ENCODE peak calls at places on chromosomes 2 and 18, in four cellular contexts. One of them, this sample, is unnamed.

GRCh38 chr2:240166191-240166590 is 25.7 kb upstream of the OTOS start:
- DNase-seq in stomach: no peak
- DNase-seq in sigmoid colon: peak; percentile 42
- DNase-seq in ovary: no peak
- DNase-seq in this sample: no peak

GRCh38 chr2:230738391-230738811 is 25.8 kb downstream of the CAB39 start:
- DNase-seq in ovary: no peak
- DNase-seq in sigmoid colon: no peak
- DNase-seq in stomach: no peak
- DNase-seq in this sample: no peak

GRCh38 chr2:226187601-226188000 is 612.0 kb downstream of the IRS1 start:
- DNase-seq in sigmoid colon: no peak
- DNase-seq in ovary: no peak
- DNase-seq in stomach: no peak
- DNase-seq in this sample: no peak

GRCh38 chr18:47594621-47595086 is 335.8 kb downstream of the SMAD2 start:
- DNase-seq in stomach: no peak
- DNase-seq in sigmoid colon: no peak
- DNase-seq in ovary: no peak
- DNase-seq in this sample: peak; percentile 36

GRCh38 chr2:168526641-168527040 is 70.6 kb downstream of the CERS6 start:
- DNase-seq in stomach: no peak
- DNase-seq in sigmoid colon: peak; percentile 78
- DNase-seq in ovary: peak; percentile 72
- DNase-seq in this sample: no peak

GRCh38 chr2:137888845-137889244 is 75.4 kb upstream of the HNMT start:
- DNase-seq in sigmoid colon: no peak
- DNase-seq in ovary: no peak
- DNase-seq in stomach: peak; percentile 51
- DNase-seq in this sample: peak; percentile 48

GRCh38 chr2:151827564-151828142 is 568 bp downstream of the ARL5A start:
- DNase-seq in sigmoid colon: peak; percentile 84
- DNase-seq in ovary: peak; percentile 9
- DNase-seq in stomach: no peak
- DNase-seq in this sample: peak; percentile 39

GRCh38 chr2:13056259-13056843 is 339.6 kb downstream of the TRIB2 start:
- DNase-seq in stomach: no peak
- DNase-seq in sigmoid colon: no peak
- DNase-seq in ovary: no peak
- DNase-seq in this sample: no peak

GRCh38 chr2:20452551-20452950 is 5.7 kb downstream of the RHOB start:
- DNase-seq in stomach: peak; percentile 27
- DNase-seq in sigmoid colon: peak; percentile 82
- DNase-seq in ovary: no peak
- DNase-seq in this sample: peak; percentile 21

GRCh38 chr2:119116411-119117295 is 41.9 kb downstream of the C1QL2 start:
- DNase-seq in stomach: no peak
- DNase-seq in ovary: no peak
- DNase-seq in sigmoid colon: no peak
- DNase-seq in this sample: no peak

GRCh38 chr18:76545433-76546281 is 50.6 kb upstream of the ZNF516 start:
- DNase-seq in ovary: no peak
- DNase-seq in sigmoid colon: no peak
- DNase-seq in stomach: no peak
- DNase-seq in this sample: no peak

GRCh38 chr2:76080154-76080553 is 369.4 kb upstream of the GCFC2 start:
- DNase-seq in ovary: no peak
- DNase-seq in stomach: no peak
- DNase-seq in sigmoid colon: no peak
- DNase-seq in this sample: no peak

GRCh38 chr2:55734726-55735125 is 41.1 kb upstream of the PNPT1 start:
- DNase-seq in stomach: no peak
- DNase-seq in ovary: no peak
- DNase-seq in sigmoid colon: no peak
- DNase-seq in this sample: no peak

GRCh38 chr2:121626777-121627524 is 22.3 kb downstream of the CLASP1 start:
- DNase-seq in sigmoid colon: peak; percentile 85
- DNase-seq in ovary: peak; percentile 21
- DNase-seq in stomach: peak; percentile 75
- DNase-seq in this sample: no peak

GRCh38 chr2:58709687-58710354 is 468.7 kb upstream of the FANCL start:
- DNase-seq in ovary: no peak
- DNase-seq in sigmoid colon: no peak
- DNase-seq in stomach: no peak
- DNase-seq in this sample: no peak

GRCh38 chr2:25301453-25302352 is 40.0 kb downstream of the DNMT3A start:
- DNase-seq in stomach: no peak
- DNase-seq in ovary: no peak
- DNase-seq in sigmoid colon: no peak
- DNase-seq in this sample: peak; percentile 52

GRCh38 chr18:24120676-24121075 is 18.2 kb upstream of the CABYR start:
- DNase-seq in sigmoid colon: no peak
- DNase-seq in stomach: no peak
- DNase-seq in ovary: no peak
- DNase-seq in this sample: no peak

GRCh38 chr2:55827855-55828254 is 95.7 kb downstream of the EFEMP1 start:
- DNase-seq in ovary: no peak
- DNase-seq in sigmoid colon: no peak
- DNase-seq in stomach: no peak
- DNase-seq in this sample: no peak

GRCh38 chr2:211512746-211513145 is 956.3 kb downstream of the CPS1 start:
- DNase-seq in stomach: no peak
- DNase-seq in sigmoid colon: no peak
- DNase-seq in ovary: no peak
- DNase-seq in this sample: no peak

GRCh38 chr2:45860136-45861106 is 208.9 kb downstream of the PRKCE start:
- DNase-seq in ovary: peak; percentile 75
- DNase-seq in sigmoid colon: peak; percentile 92
- DNase-seq in stomach: peak; percentile 33
- DNase-seq in this sample: no peak

GRCh38 chr18:68564961-68565360 is 149.9 kb downstream of the TMX3 start:
- DNase-seq in sigmoid colon: no peak
- DNase-seq in stomach: no peak
- DNase-seq in ovary: no peak
- DNase-seq in this sample: no peak

GRCh38 chr2:73103018-73103542 is 9.7 kb downstream of the RAB11FIP5 start:
- DNase-seq in sigmoid colon: no peak
- DNase-seq in ovary: no peak
- DNase-seq in stomach: no peak
- DNase-seq in this sample: no peak

GRCh38 chr18:46939998-46940571 is 22.7 kb downstream of the KATNAL2 start:
- DNase-seq in stomach: no peak
- DNase-seq in sigmoid colon: no peak
- DNase-seq in ovary: no peak
- DNase-seq in this sample: no peak

GRCh38 chr2:202158796-202159195 is 79.6 kb downstream of the SUMO1 start:
- DNase-seq in sigmoid colon: no peak
- DNase-seq in stomach: no peak
- DNase-seq in ovary: no peak
- DNase-seq in this sample: no peak

GRCh38 chr18:62693659-62694058 is 21.7 kb upstream of the PHLPP1 start:
- DNase-seq in ovary: no peak
- DNase-seq in stomach: no peak
- DNase-seq in sigmoid colon: no peak
- DNase-seq in this sample: no peak

GRCh38 chr2:85596486-85597143 is 1.1 kb downstream of the RNF181 start:
- DNase-seq in sigmoid colon: no peak
- DNase-seq in ovary: no peak
- DNase-seq in stomach: no peak
- DNase-seq in this sample: no peak

DNA sequence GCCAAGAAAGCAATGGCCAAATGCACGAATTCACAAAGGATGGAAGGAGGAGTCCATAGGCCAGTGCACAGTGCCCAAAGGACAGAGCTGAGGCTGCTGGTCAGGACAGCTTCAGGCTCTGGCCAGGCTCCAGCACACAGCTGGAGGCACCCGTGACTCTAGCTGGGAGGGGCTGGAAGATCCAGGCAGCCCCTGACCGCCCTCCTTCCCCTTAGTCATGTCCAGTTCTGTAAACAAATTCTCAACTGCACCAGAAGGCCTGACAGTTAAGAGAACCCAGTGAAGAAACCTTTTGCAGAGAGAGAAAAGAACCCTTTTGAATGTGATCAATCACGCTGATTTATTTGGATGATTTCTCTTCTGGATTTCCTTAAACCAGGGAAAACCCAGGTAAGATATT is 7.7 kb upstream of the YWHAQ start:
- DNase-seq in sigmoid colon: peak; percentile 98
- DNase-seq in ovary: peak; percentile 95
- DNase-seq in stomach: peak; percentile 53
- DNase-seq in this sample: peak; percentile 72
- TF ChIP-seq EP300 in sigmoid colon: no peak
- TF ChIP-seq EP300 in ovary: no peak
- TF ChIP-seq EP300 in stomach: no peak
- TF ChIP-seq EP300 in this sample: no peak

GRCh38 chr2:100425107-100425506 is 7.6 kb upstream of the CHST10 start:
- DNase-seq in sigmoid colon: no peak
- DNase-seq in stomach: no peak
- DNase-seq in ovary: no peak
- DNase-seq in this sample: no peak

GRCh38 chr2:100424277-100424875 is 6.9 kb upstream of the CHST10 start:
- DNase-seq in stomach: no peak
- DNase-seq in ovary: no peak
- DNase-seq in sigmoid colon: no peak
- DNase-seq in this sample: no peak

GRCh38 chr2:100425573-100426383 is 8.3 kb upstream of the CHST10 start:
- DNase-seq in stomach: no peak
- DNase-seq in sigmoid colon: no peak
- DNase-seq in ovary: no peak
- DNase-seq in this sample: no peak

GRCh38 chr2:100423631-100424030 is 6.2 kb upstream of the CHST10 start:
- DNase-seq in sigmoid colon: no peak
- DNase-seq in stomach: no peak
- DNase-seq in ovary: no peak
- DNase-seq in this sample: no peak

GRCh38 chr2:100422320-100422719 is 4.9 kb upstream of the CHST10 start:
- DNase-seq in stomach: no peak
- DNase-seq in ovary: no peak
- DNase-seq in sigmoid colon: no peak
- DNase-seq in this sample: no peak
- TF ChIP-seq CTCF in stomach: peak; percentile 49
- TF ChIP-seq CTCF in ovary: no peak
- TF ChIP-seq CTCF in sigmoid colon: no peak
- TF ChIP-seq CTCF in this sample: peak; percentile 51

DNA sequence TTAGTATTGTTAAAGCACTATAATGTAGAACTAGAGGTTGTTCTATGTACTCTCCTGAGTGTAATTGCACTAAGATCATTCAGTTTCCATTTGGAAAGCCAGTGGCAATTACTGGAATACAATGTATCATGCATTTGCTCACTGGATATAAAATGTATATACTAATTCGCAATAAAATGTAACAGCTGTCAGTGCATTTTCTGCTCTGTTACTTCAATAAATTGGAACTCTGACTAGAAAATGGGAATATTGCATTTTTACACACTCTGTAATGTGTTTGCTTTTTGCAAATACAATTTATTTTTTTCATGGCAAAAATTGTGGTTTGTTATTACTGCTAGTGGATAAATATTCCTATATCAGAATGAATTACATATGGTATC is 893.8 kb upstream of the POU3F3 start:
- DNase-seq in sigmoid colon: no peak
- DNase-seq in stomach: no peak
- DNase-seq in ovary: no peak
- DNase-seq in this sample: no peak
- TF ChIP-seq EP300 in sigmoid colon: no peak
- TF ChIP-seq EP300 in stomach: no peak
- TF ChIP-seq EP300 in ovary: no peak
- TF ChIP-seq EP300 in this sample: no peak

GRCh38 chr2:142981069-142981378 is 103.6 kb downstream of the KYNU start:
- DNase-seq in sigmoid colon: no peak
- DNase-seq in stomach: no peak
- DNase-seq in ovary: no peak
- DNase-seq in this sample: no peak
- TF ChIP-seq CTCF in sigmoid colon: no peak
- TF ChIP-seq CTCF in stomach: no peak
- TF ChIP-seq CTCF in ovary: no peak
- TF ChIP-seq CTCF in this sample: no peak

DNA sequence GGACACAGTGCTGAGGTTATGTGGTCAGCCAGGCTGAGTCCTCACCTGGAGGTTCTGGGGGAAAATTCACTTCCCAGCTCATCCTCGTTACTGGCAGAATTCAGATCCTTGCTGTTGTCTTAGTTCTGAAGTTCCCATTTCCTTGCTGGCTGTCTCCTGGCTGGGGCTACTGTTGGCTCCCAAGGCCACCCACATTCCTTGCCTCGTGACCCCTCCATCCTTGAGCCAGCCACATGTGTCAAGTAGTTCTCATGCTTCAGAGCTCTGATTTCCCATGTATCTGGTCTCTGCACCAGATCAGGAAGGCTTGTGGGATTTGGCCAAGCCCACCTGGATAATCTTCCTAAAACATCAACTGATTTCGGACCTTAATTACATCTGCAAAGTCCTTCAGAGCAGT is 38.1 kb upstream of the RFX8 start:
- DNase-seq in stomach: no peak
- DNase-seq in ovary: no peak
- DNase-seq in sigmoid colon: no peak
- DNase-seq in this sample: no peak
- TF ChIP-seq EP300 in stomach: no peak
- TF ChIP-seq EP300 in ovary: no peak
- TF ChIP-seq EP300 in sigmoid colon: no peak
- TF ChIP-seq EP300 in this sample: no peak

DNA sequence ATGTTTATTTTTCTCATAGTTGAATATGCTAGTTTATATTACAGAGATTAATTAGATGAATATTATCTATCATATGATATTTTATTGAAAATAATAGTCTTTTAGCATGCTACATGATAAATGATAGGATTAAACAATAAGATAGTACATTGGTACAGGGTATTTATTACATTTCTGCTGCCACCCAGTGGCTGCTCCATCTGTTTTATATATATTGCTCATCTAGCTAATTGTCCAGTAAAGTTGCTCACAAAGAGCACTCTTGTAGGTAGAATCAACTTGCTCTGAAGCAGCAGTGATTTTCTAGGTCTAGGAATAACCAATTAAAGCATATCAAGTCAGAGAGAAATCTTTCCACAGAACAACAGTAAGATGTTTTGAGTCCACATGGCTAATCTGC is 183.3 kb downstream of the ASXL3 start:
- DNase-seq in sigmoid colon: no peak
- DNase-seq in ovary: peak; percentile 15
- DNase-seq in stomach: peak; percentile 40
- DNase-seq in this sample: no peak
- TF ChIP-seq CTCF in sigmoid colon: no peak
- TF ChIP-seq CTCF in ovary: no peak
- TF ChIP-seq CTCF in stomach: peak; percentile 26
- TF ChIP-seq CTCF in this sample: no peak